ENCODE peak calls at places on chromosomes 6 and 20, in eight cellular contexts. Q, E, H, R, D, U, F and I are unnamed samples. For H3K27me3, the result is how much of the 10 kb centered on the place peaks cover.

GRCh38 chr20:62301111-62301668 is 1.6 kb upstream of the ADRM1 start:
- DNase-seq in Q (no peak), E (no peak), H (no peak), R (no peak), D (peak), U (no peak), F (no peak), I (no peak)

GRCh38 chr20:23582293-23582692 is 14.0 kb upstream of the CST9L start:
- DNase-seq in Q (no peak), E (no peak), H (no peak), R (no peak), D (no peak), U (no peak), F (no peak), I (no peak)

GRCh38 chr6:27892596-27893058 is 19.6 kb downstream of the OR2B2 start:
- DNase-seq in Q (no peak), E (peak), H (no peak), R (no peak), D (no peak), U (no peak), F (no peak), I (no peak)

GRCh38 chr6:157019115-157019628 is 242.0 kb downstream of the ARID1B start:
- DNase-seq in Q (no peak), E (peak), H (no peak), R (no peak), D (no peak), U (no peak), F (no peak), I (no peak)

GRCh38 chr6:34981951-34982350 is 92.9 kb downstream of the ANKS1A start:
- DNase-seq in Q (no peak), E (peak), H (no peak), R (no peak), D (no peak), U (no peak), F (no peak), I (no peak)

GRCh38 chr6:129212081-129212480 is 329.1 kb downstream of the LAMA2 start:
- DNase-seq in Q (no peak), E (no peak), H (no peak), R (no peak), D (no peak), U (no peak), F (no peak), I (no peak)

GRCh38 chr6:84772428-84773132 is 8.2 kb upstream of the TBX18 start:
- DNase-seq in Q (no peak), E (no peak), H (no peak), R (no peak), D (peak), U (no peak), F (no peak), I (no peak)

GRCh38 chr6:6788394-6789020 is 200.0 kb downstream of the LY86 start:
- DNase-seq in Q (peak), E (no peak), H (peak), R (no peak), D (no peak), U (no peak), F (peak), I (no peak)

GRCh38 chr20:60961551-60961950 is 290.5 kb upstream of the CDH4 start:
- DNase-seq in Q (no peak), E (no peak), H (no peak), R (no peak), D (no peak), U (no peak), F (no peak), I (no peak)

GRCh38 chr6:49915035-49915434 is 48.7 kb upstream of the CRISP1 start:
- DNase-seq in Q (no peak), E (no peak), H (no peak), R (no peak), D (no peak), U (peak), F (no peak), I (no peak)

GRCh38 chr6:155069543-155069942 is 74.4 kb downstream of the TIAM2 start:
- DNase-seq in Q (no peak), E (no peak), H (no peak), R (no peak), D (no peak), U (no peak), F (no peak), I (no peak)

GRCh38 chr6:39887692-39888450 is 46.4 kb downstream of the MOCS1 start:
- DNase-seq in Q (peak), E (peak), H (peak), R (peak), D (peak), U (peak), F (peak), I (no peak)
- H3K4me3 ChIP-seq in Q (no peak), E (no peak), H (no peak), R (no peak), D (no peak), U (no peak), F (no peak), I (no peak)

DNA sequence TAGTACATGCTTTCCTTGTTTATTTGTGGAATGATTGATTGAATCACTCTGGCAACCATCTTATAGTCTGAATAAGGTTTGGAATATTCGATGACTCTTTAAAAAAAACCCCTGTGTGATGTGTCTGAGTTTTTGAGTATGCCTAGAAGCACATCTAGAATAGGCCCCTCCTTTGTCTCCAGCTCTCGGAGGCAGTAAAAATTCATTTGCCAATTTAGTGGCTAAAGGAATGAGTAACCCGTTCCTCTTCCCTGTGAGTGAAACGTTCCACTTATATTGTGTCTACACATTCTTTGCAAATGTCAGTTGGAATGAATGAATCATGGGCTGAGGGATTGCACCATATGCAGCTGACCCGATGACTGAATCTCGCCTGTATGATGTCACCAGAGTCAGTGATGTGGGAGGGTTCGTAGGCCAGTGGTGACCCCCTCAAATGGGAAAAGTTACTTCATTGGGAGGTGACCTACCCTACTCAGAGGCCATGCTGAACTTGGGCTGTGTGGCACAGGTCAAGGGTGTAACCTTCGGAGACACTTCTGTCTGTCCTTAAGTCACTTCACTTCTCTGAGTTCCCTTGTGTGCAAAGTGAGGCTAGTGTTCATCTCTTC is 21.6 kb downstream of the MOCS3 start:
- DNase-seq in Q (no peak), E (peak), H (no peak), R (no peak), D (no peak), U (no peak), F (no peak), I (no peak)
- H3K27ac ChIP-seq in Q (no peak), E (peak), H (no peak), R (no peak), D (peak), U (no peak), F (no peak), I (no peak)

GRCh38 chr20:63496404-63497120 is 2.3 kb downstream of the EEF1A2 start:
- DNase-seq in Q (no peak), E (no peak), H (no peak), R (peak), D (peak), U (no peak), F (no peak), I (no peak)
- H3K27me3 ChIP-seq in Q (under half), E (under half), H (under half), R (under half), D (under half), U (under half), F (under half), I (under half)

GRCh38 chr6:32818867-32819266 is 2.1 kb upstream of the HLA-DOB start:
- DNase-seq in Q (no peak), E (no peak), H (no peak), R (no peak), D (no peak), U (no peak), F (no peak), I (no peak)

GRCh38 chr6:32814145-32814544 is 2.7 kb downstream of the HLA-DOB start:
- DNase-seq in Q (no peak), E (no peak), H (no peak), R (no peak), D (no peak), U (no peak), F (no peak), I (no peak)

GRCh38 chr6:32815996-32816395 is 806 bp downstream of the HLA-DOB start:
- DNase-seq in Q (no peak), E (no peak), H (no peak), R (no peak), D (no peak), U (no peak), F (no peak), I (no peak)

GRCh38 chr6:32815115-32815514 is 1.7 kb downstream of the HLA-DOB start:
- DNase-seq in Q (no peak), E (peak), H (no peak), R (no peak), D (no peak), U (no peak), F (no peak), I (no peak)

GRCh38 chr6:32816746-32817204 is at the start of gene HLA-DOB:
- DNase-seq in Q (no peak), E (peak), H (no peak), R (no peak), D (no peak), U (peak), F (no peak), I (no peak)
- H3K4me3 ChIP-seq in Q (no peak), E (no peak), H (no peak), R (no peak), D (no peak), U (no peak), F (peak), I (no peak)